ENCODE peak calls at places on chromosomes 4 and X, in seven cellular contexts. W, S, L, H, Q, K and A are unnamed samples.
A peak's percentile ranks its signal among the peaks of the same experiment; 100 is the strongest.

GRCh38 chrX:117711774-117712173 is 404.8 kb downstream of the KLHL13 start:
- DNase-seq in W (no peak), S (no peak), L (no peak), H (no peak), Q (no peak), K (no peak), A (no peak)

GRCh38 chr4:94603170-94603747 is 151.5 kb downstream of the PDLIM5 start:
- DNase-seq in W (no peak), S (no peak), L (peak; percentile 47), H (no peak), Q (peak; percentile 22), K (no peak), A (no peak)

GRCh38 chr4:40301592-40301991 is 33.5 kb upstream of the CHRNA9 start:
- DNase-seq in W (no peak), S (no peak), L (no peak), H (peak; percentile 98), Q (no peak), K (no peak), A (peak; percentile 98)

GRCh38 chr4:1337376-1337831 is 9.6 kb upstream of the UVSSA start:
- DNase-seq in W (no peak), S (no peak), L (peak; percentile 52), H (no peak), Q (peak; percentile 51), K (peak; percentile 47), A (no peak)

GRCh38 chr4:82652062-82652461 is 90.3 kb upstream of the TMEM150C start:
- DNase-seq in W (no peak), S (no peak), L (peak; percentile 51), H (no peak), Q (no peak), K (no peak), A (no peak)

GRCh38 chr4:8701101-8702019 is 108.8 kb downstream of the CPZ start:
- DNase-seq in W (no peak), S (no peak), L (no peak), H (no peak), Q (no peak), K (no peak), A (no peak)

GRCh38 chr4:178963646-178964045 is 1521.4 kb upstream of the AGA start:
- DNase-seq in W (peak; percentile 2), S (no peak), L (no peak), H (no peak), Q (no peak), K (no peak), A (no peak)

GRCh38 chr4:8290701-8290970 is 21.1 kb downstream of the HTRA3 start:
- DNase-seq in W (no peak), S (no peak), L (no peak), H (no peak), Q (no peak), K (no peak), A (no peak)

GRCh38 chrX:124736553-124737240 is 390.3 kb downstream of the SH2D1A start:
- DNase-seq in W (peak; percentile 60), S (peak; percentile 89), L (no peak), H (peak; percentile 37), Q (no peak), K (no peak), A (no peak)

GRCh38 chr4:45662996-45663395 is 460.9 kb downstream of the GABRG1 start:
- DNase-seq in W (peak; percentile 13), S (peak; percentile 9), L (peak; percentile 46), H (no peak), Q (peak; percentile 39), K (no peak), A (no peak)

GRCh38 chrX:37545066-37545465 is 26.4 kb upstream of the LANCL3 start:
- DNase-seq in W (no peak), S (no peak), L (no peak), H (no peak), Q (no peak), K (no peak), A (no peak)

GRCh38 chr4:90187148-90187884 is 60.1 kb downstream of the CCSER1 start:
- DNase-seq in W (no peak), S (no peak), L (no peak), H (no peak), Q (no peak), K (no peak), A (no peak)

GRCh38 chr4:186891859-186892486 is 168.3 kb upstream of the FAT1 start:
- DNase-seq in W (no peak), S (no peak), L (no peak), H (no peak), Q (no peak), K (no peak), A (no peak)

GRCh38 chr4:17578482-17578891 is 1.5 kb downstream of the LAP3 start:
- DNase-seq in W (no peak), S (no peak), L (peak; percentile 1), H (peak; percentile 74), Q (no peak), K (no peak), A (peak; percentile 59)

GRCh38 chr4:152085657-152086056 is 324.9 kb upstream of the GATB start:
- DNase-seq in W (no peak), S (no peak), L (no peak), H (no peak), Q (no peak), K (no peak), A (no peak)

GRCh38 chr4:101458914-101459313 is 111.6 kb upstream of the PPP3CA start:
- DNase-seq in W (no peak), S (no peak), L (no peak), H (no peak), Q (no peak), K (no peak), A (no peak)

GRCh38 chr4:66574145-66574978 is 904.1 kb upstream of the EPHA5 start:
- DNase-seq in W (no peak), S (peak; percentile 28), L (peak; percentile 83), H (no peak), Q (peak; percentile 22), K (no peak), A (no peak)

GRCh38 chr4:38163216-38164006 is 203.2 kb downstream of the PTTG2 start:
- DNase-seq in W (no peak), S (no peak), L (peak; percentile 68), H (no peak), Q (no peak), K (no peak), A (no peak)

GRCh38 chrX:20116575-20117240 is at the start of gene MAP7D2:
- DNase-seq in W (peak; percentile 45), S (peak; percentile 44), L (no peak), H (no peak), Q (peak; percentile 16), K (no peak), A (no peak)

GRCh38 chrX:106615041-106615440 is 3.3 kb downstream of the RADX start:
- DNase-seq in W (no peak), S (peak; percentile 2), L (no peak), H (no peak), Q (no peak), K (no peak), A (no peak)

GRCh38 chrX:40108084-40108958 is 10.6 kb upstream of the BCOR start:
- DNase-seq in W (peak; percentile 76), S (peak; percentile 50), L (peak; percentile 62), H (no peak), Q (peak; percentile 82), K (no peak), A (no peak)

DNA sequence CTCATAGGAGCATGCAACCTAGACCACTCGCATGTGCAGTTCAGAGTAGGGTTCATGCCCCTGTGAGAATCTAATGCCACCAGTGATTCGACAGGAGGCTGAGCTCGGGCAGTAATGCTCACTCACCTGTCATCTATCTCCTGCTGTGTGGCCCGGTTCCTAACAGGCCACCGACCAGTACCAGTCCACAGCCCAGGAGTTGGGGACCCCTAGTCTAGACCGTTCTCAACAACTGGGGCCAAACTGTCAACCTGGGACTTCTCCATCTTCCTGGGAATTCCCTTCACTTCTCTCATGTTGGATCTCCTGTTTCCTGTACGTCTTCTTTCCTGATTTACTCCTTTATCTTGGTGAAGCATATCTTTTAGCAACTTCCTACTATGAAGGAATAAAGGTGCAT is 79.4 kb upstream of the HELT start:
- DNase-seq in W (no peak), S (no peak), L (no peak), H (no peak), Q (no peak), K (no peak), A (no peak)
- TF ChIP-seq CTCF in W (no peak), S (no peak), L (no peak), H (no peak), Q (no peak), K (no peak), A (no peak)

GRCh38 chr4:125316391-125316780 is 1.6 kb downstream of the FAT4 start:
- DNase-seq in W (peak; percentile 44), S (peak; percentile 59), L (peak; percentile 7), H (no peak), Q (peak; percentile 57), K (no peak), A (no peak)
- TF ChIP-seq EZH2phosphoT487 in W (no peak), S (no peak), L (no peak), H (no peak), Q (no peak), K (no peak), A (no peak)

GRCh38 chrX:116181300-116181699 is 10.8 kb downstream of the AGTR2 start:
- DNase-seq in W (no peak), S (no peak), L (no peak), H (no peak), Q (no peak), K (no peak), A (no peak)

DNA sequence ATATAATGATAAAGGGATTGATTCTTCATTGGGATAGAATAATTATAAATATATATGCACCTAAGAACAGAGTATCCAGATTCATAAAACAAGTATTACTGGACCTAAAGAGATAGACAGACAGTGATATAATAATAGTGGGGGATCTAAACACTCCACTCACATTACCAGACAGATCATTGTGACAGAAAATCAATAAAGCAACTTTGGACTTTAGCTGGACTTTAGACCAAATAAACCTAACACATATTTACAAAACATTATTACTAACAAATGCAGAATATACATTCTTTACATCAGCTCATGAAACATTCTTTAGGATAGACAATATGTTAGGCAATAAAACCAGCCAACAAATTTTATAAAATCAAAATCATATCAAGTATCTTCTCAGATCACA is 14.6 kb downstream of the AGTR2 start:
- DNase-seq in W (no peak), S (no peak), L (no peak), H (no peak), Q (no peak), K (no peak), A (no peak)
- TF ChIP-seq CTCF in W (no peak), S (no peak), L (no peak), H (no peak), Q (no peak), K (no peak), A (no peak)

GRCh38 chrX:115968436-115969252 is 201.9 kb upstream of the AGTR2 start:
- DNase-seq in W (peak; percentile 87), S (peak; percentile 90), L (no peak), H (peak; percentile 9), Q (peak; percentile 77), K (peak; percentile 63), A (no peak)

GRCh38 chrX:115972717-115973116 is 197.8 kb upstream of the AGTR2 start:
- DNase-seq in W (no peak), S (no peak), L (no peak), H (no peak), Q (peak; percentile 43), K (no peak), A (no peak)

GRCh38 chrX:115970718-115971117 is 199.8 kb upstream of the AGTR2 start:
- DNase-seq in W (no peak), S (no peak), L (no peak), H (no peak), Q (no peak), K (no peak), A (no peak)

DNA sequence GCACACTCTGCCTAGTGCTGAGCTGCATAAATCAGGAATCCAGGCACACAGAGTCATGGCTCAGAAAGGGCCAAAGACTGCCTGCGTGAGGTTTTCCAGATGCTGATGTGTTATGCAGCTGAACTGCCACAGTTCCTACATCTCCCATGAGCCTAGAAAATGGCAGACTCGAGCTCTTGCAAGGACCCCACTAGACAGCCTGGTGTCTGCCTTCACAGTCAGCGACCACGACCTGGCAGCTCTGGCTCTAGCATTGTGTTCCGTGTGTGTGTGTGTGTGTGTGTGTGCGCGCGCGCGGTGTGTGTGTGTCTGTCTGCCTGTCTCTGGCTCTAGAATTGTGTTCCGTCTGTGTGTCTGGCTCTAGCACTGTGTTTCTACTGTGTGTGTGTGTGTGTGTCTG is 203.6 kb upstream of the AGTR2 start:
- DNase-seq in W (peak; percentile 22), S (no peak), L (no peak), H (no peak), Q (no peak), K (no peak), A (no peak)
- TF ChIP-seq EZH2phosphoT487 in W (no peak), S (no peak), L (no peak), H (no peak), Q (no peak), K (no peak), A (no peak)